ENCODE peak calls at places on chromosomes 6 and 20, in ten cellular contexts. O, G, I, H, M, F, R, X, E and C are unnamed samples.

GRCh38 chr20:46552460-46553420 is 2.3 kb upstream of the OCSTAMP start:
- DNase-seq in F (no peak), R (no peak), G (peak; percentile 92), E (no peak), H (no peak), M (no peak), I (no peak), X (no peak), O (no peak), C (no peak)

GRCh38 chr6:147515327-147515726 is 6.8 kb downstream of the SAMD5 start:
- DNase-seq in O (no peak), G (no peak), R (no peak), X (no peak), F (no peak), H (no peak), M (no peak), I (no peak), E (no peak), C (no peak)

GRCh38 chr20:60049601-60050000 is 91.4 kb downstream of the CDH26 start:
- DNase-seq in I (no peak), M (peak; percentile 23), R (no peak), H (no peak), E (no peak), O (no peak), G (no peak), X (no peak), F (peak; percentile 25), C (no peak)

GRCh38 chr20:25744261-25744660 is 47.6 kb upstream of the ZNF337 start:
- DNase-seq in I (no peak), O (no peak), R (no peak), H (no peak), M (no peak), G (no peak), F (no peak), E (no peak), X (no peak), C (no peak)

GRCh38 chr6:106254636-106255035 is 70.9 kb downstream of the ATG5 start:
- DNase-seq in F (peak; percentile 70), M (no peak), R (no peak), H (no peak), I (no peak), G (no peak), E (no peak), O (no peak), X (no peak), C (no peak)

GRCh38 chr6:41449399-41450245 is 96.6 kb upstream of the FOXP4 start:
- DNase-seq in G (no peak), M (no peak), F (no peak), O (peak; percentile 63), H (no peak), X (no peak), I (no peak), E (peak; percentile 61), R (peak; percentile 84), C (no peak)

GRCh38 chr6:29875257-29875656 is 47.6 kb downstream of the HLA-G start:
- DNase-seq in F (no peak), H (no peak), R (no peak), O (no peak), M (no peak), G (no peak), I (no peak), X (no peak), E (no peak), C (no peak)

GRCh38 chr6:14984454-14984853 is 261.4 kb upstream of the JARID2 start:
- DNase-seq in E (no peak), R (peak; percentile 76), H (no peak), M (no peak), I (peak; percentile 70), F (peak; percentile 31), G (no peak), X (peak; percentile 45), O (peak; percentile 10), C (no peak)

GRCh38 chr20:1005452-1006027 is 3.4 kb upstream of the RSPO4 start:
- DNase-seq in O (no peak), G (peak; percentile 61), H (no peak), X (no peak), M (no peak), F (peak; percentile 24), R (peak; percentile 67), E (no peak), I (peak; percentile 39), C (no peak)

GRCh38 chr20:49990310-49990720 is 7.5 kb downstream of the SNAI1 start:
- DNase-seq in I (no peak), E (no peak), F (no peak), G (no peak), O (no peak), R (no peak), X (no peak), M (no peak), H (no peak), C (no peak)

GRCh38 chr20:24431650-24432049 is 37.8 kb upstream of the SYNDIG1 start:
- DNase-seq in O (no peak), E (no peak), X (no peak), M (no peak), G (no peak), H (no peak), R (no peak), F (no peak), I (no peak), C (no peak)
- H3K9me3 ChIP-seq in O (no peaks in the 10 kb centered on the region), E (no peaks in the 10 kb centered on the region), X (peaks cover 2% of the 10 kb centered on the region), M (no peaks in the 10 kb centered on the region), G (no peaks in the 10 kb centered on the region), H (no peaks in the 10 kb centered on the region), R (no peaks in the 10 kb centered on the region), F (no peaks in the 10 kb centered on the region), I (no peaks in the 10 kb centered on the region), C (no peaks in the 10 kb centered on the region)

DNA sequence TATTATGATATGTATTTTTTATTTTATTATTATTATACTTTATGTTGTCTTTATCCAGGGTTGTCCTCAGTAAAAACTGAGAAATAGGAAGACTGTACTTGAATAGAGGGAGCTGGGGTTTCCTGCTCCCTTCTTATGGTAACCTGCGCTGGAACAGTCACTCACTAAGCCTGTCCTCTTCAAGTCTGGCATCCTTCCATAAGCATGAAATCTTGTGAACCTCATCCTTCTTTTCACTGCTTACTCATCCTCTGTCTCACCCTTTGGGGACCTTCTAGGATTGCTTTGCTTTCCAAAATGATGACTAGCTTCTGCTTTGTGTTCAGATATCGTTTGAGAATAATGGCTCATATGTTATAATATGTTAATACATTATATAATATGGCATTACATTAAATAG is 90.6 kb downstream of the C6orf118 start:
- DNase-seq in O (no peak), X (no peak), I (no peak), F (no peak), M (no peak), H (no peak), E (no peak), G (no peak), R (no peak), C (no peak)
- H3K9me3 ChIP-seq in O (no peaks in the 10 kb centered on the region), X (peaks cover 2% of the 10 kb centered on the region), I (no peaks in the 10 kb centered on the region), F (peaks cover 15% of the 10 kb centered on the region), M (peaks cover 2% of the 10 kb centered on the region), H (peaks cover 14% of the 10 kb centered on the region), E (no peaks in the 10 kb centered on the region), G (no peaks in the 10 kb centered on the region), R (no peaks in the 10 kb centered on the region), C (no peaks in the 10 kb centered on the region)

DNA sequence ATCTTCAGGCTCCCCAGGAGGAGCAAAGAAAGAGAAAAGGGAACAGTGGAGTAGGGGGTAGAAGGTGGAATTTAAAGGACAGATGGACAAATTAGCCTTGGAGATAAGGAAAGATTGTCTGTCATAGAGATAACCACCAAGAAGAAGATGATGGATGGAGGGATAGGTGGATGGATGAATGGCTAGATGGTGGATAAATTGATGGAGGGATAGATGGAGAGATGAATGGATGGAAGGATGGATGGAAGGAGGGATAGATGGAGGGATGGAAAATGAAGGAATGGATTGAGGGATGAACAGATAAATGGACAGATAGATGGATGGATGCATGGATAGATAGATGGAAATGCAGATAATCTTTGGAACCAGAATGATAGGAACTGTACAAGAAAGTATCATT is 102.8 kb downstream of the TNFAIP3 start:
- DNase-seq in M (no peak), G (no peak), E (no peak), H (no peak), X (no peak), F (no peak), I (no peak), O (no peak), R (no peak), C (no peak)
- H3K9me3 ChIP-seq in M (no peaks in the 10 kb centered on the region), G (no peaks in the 10 kb centered on the region), E (no peaks in the 10 kb centered on the region), H (no peaks in the 10 kb centered on the region), X (no peaks in the 10 kb centered on the region), F (no peaks in the 10 kb centered on the region), I (no peaks in the 10 kb centered on the region), O (no peaks in the 10 kb centered on the region), R (no peaks in the 10 kb centered on the region), C (no peaks in the 10 kb centered on the region)

DNA sequence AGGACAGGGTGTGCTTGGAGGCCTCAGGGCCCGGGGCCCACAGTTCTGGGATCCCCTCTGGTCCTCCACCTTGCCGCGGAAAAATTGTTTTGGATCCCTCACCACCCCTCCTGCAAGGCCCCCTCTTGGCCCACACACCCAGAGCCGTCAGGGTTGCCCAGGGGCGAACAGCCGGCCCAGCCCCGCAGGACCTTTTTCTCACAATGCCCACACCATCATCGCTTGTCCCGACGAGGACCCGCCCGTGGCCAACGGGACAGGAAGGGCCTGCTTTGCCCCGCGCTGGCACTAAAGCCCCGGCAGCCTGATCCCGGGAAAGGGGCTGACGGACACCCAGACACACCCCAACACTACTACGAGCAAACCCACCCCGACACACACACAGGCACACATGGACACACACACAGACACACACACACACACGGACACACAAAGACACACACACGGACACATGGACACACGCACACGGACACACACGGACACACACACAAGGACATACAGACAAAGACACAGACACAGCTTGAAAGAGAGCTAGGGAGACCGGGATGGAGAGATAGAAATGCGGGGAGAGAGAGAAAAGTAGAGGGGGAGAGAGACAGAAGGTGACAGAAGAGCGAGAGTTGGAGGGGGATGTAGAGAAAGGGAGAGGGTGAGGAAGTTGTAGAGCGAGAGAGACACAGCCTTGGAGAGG is 1493.5 kb upstream of the DEFB115 start:
- DNase-seq in M (no peak), R (no peak), O (no peak), H (no peak), F (no peak), I (peak; percentile 41), G (no peak), X (no peak), E (no peak), C (no peak)
- H3K9me3 ChIP-seq in M (no peaks in the 10 kb centered on the region), R (no peaks in the 10 kb centered on the region), O (peaks cover 7% of the 10 kb centered on the region), H (peaks cover 15% of the 10 kb centered on the region), F (peaks cover 5% of the 10 kb centered on the region), I (no peaks in the 10 kb centered on the region), G (no peaks in the 10 kb centered on the region), X (peaks cover 19% of the 10 kb centered on the region), E (no peaks in the 10 kb centered on the region), C (no peaks in the 10 kb centered on the region)

GRCh38 chr20:42688576-42688975 is 501.1 kb downstream of the PTPRT start:
- DNase-seq in I (no peak), E (no peak), H (no peak), M (no peak), F (no peak), R (peak; percentile 54), X (no peak), O (no peak), G (no peak), C (no peak)

GRCh38 chr20:42686057-42686456 is 503.6 kb downstream of the PTPRT start:
- DNase-seq in X (no peak), R (no peak), G (no peak), E (no peak), O (no peak), H (no peak), M (no peak), F (no peak), I (no peak), C (no peak)
- H3K9me3 ChIP-seq in X (no peaks in the 10 kb centered on the region), R (no peaks in the 10 kb centered on the region), G (no peaks in the 10 kb centered on the region), E (no peaks in the 10 kb centered on the region), O (no peaks in the 10 kb centered on the region), H (peaks cover 3% of the 10 kb centered on the region), M (no peaks in the 10 kb centered on the region), F (peaks cover 12% of the 10 kb centered on the region), I (no peaks in the 10 kb centered on the region), C (no peaks in the 10 kb centered on the region)